ENCODE peak calls at places on chromosomes 4 and X, in nine cellular contexts. O is activated CD4-positive, alpha-beta T cell treated with anti-CD3 and anti-CD28 coated beads, Interleukin-2, amount 10 ng/mL, durations not matched to agents 7 days and 5 days; I is activated naive CD4-positive, alpha-beta T cell; K is NCI-H524; D is NCI-H748 treated with DMSO at 0.1 percent for 48 hours; Q is stromal cell of bone marrow; N is activated CD8-positive, alpha-beta memory T cell treated with anti-CD3 and anti-CD28 coated beads, Interleukin-2, amount 50 U/mL, for 4 hours; S is psoas muscle; B is GM04503. U is an unnamed sample.

GRCh38 chr4:173039617-173040176 is 128.9 kb upstream of the GALNT7 start:
- DNase-seq in B (no peak), O (no peak), Q (no peak), N (no peak), I (no peak), S (no peak), K (no peak), D (peak; percentile 42), U (no peak)

GRCh38 chr4:78651250-78651860 is 99.8 kb downstream of the ANXA3 start:
- DNase-seq in B (no peak), Q (no peak), K (no peak), O (no peak), I (no peak), N (no peak), D (no peak), S (no peak), U (no peak)

GRCh38 chr4:13399257-13399656 is 84.9 kb downstream of the RAB28 start:
- DNase-seq in S (no peak), Q (peak; percentile 8), N (no peak), D (no peak), K (no peak), I (no peak), B (peak; percentile 5), O (no peak), U (no peak)

GRCh38 chrX:130896026-130896425 is 7.0 kb downstream of the ENOX2 start:
- DNase-seq in O (no peak), K (no peak), B (no peak), I (no peak), S (no peak), N (no peak), Q (peak; percentile 18), D (no peak), U (no peak)

GRCh38 chr4:108433832-108434231 is 186.5 kb upstream of the RPL34 start:
- DNase-seq in B (no peak), I (no peak), Q (no peak), K (no peak), O (peak; percentile 77), S (no peak), N (peak; percentile 25), D (no peak), U (peak; percentile 7)

GRCh38 chr4:139823746-139824145 is 158.1 kb downstream of the MGST2 start:
- DNase-seq in K (no peak), S (no peak), Q (no peak), I (no peak), D (peak; percentile 47), N (no peak), B (no peak), O (no peak), U (no peak)

GRCh38 chr4:174069848-174070330 is 213.6 kb downstream of the FBXO8 start:
- DNase-seq in O (no peak), I (no peak), K (no peak), N (no peak), B (no peak), S (no peak), D (peak; percentile 92), Q (no peak), U (no peak)

GRCh38 chr4:20603671-20604313 is 96.5 kb upstream of the PACRGL start:
- DNase-seq in S (no peak), Q (peak; percentile 59), N (no peak), O (no peak), D (no peak), B (peak; percentile 27), K (no peak), I (no peak), U (peak; percentile 35)

GRCh38 chrX:41452972-41453371 is 5.8 kb downstream of the NYX start:
- DNase-seq in I (no peak), B (peak; percentile 29), O (no peak), N (no peak), K (no peak), S (no peak), Q (no peak), D (no peak), U (peak; percentile 46)

GRCh38 chr4:16897351-16897750 is 1.1 kb downstream of the LDB2 start:
- DNase-seq in I (no peak), K (no peak), S (no peak), Q (no peak), D (no peak), O (no peak), B (no peak), N (no peak), U (no peak)

GRCh38 chrX:53695901-53696300 is 9.4 kb upstream of the HUWE1 start:
- DNase-seq in B (no peak), Q (no peak), N (no peak), S (no peak), K (peak; percentile 22), O (no peak), D (no peak), I (no peak), U (no peak)

GRCh38 chr4:57080781-57081650 is 29.2 kb downstream of the IGFBP7 start:
- DNase-seq in N (no peak), B (peak; percentile 95), I (no peak), D (no peak), O (no peak), S (no peak), Q (peak; percentile 89), K (no peak), U (peak; percentile 97)

GRCh38 chr4:121227254-121227867 is 63.2 kb upstream of the TNIP3 start:
- DNase-seq in N (no peak), B (no peak), Q (no peak), K (no peak), D (no peak), O (no peak), S (no peak), I (no peak), U (no peak)

GRCh38 chrX:119734897-119735339 is 23.5 kb upstream of the SOWAHD start:
- DNase-seq in B (no peak), K (peak; percentile 65), S (peak; percentile 74), Q (no peak), D (peak; percentile 22), I (no peak), O (no peak), N (no peak), U (no peak)

GRCh38 chr4:103046416-103047290 is 27.1 kb upstream of the SLC9B1 start:
- DNase-seq in K (no peak), N (peak; percentile 25), D (no peak), O (peak; percentile 52), S (no peak), Q (peak; percentile 20), B (no peak), I (no peak), U (no peak)

GRCh38 chrX:93673869-93674271 is at the start of gene FAM133A:
- DNase-seq in N (no peak), B (peak; percentile 6), D (peak; percentile 39), I (no peak), K (peak; percentile 49), Q (peak; percentile 34), O (no peak), S (no peak), U (no peak)

GRCh38 chr4:17111959-17112659 is 213.7 kb upstream of the LDB2 start:
- DNase-seq in I (no peak), B (no peak), S (no peak), O (peak; percentile 22), D (no peak), Q (no peak), K (peak; percentile 32), N (no peak), U (no peak)

GRCh38 chrX:109732319-109732779 is 708 bp downstream of the ACSL4 start:
- DNase-seq in Q (no peak), K (no peak), O (peak; percentile 20), S (no peak), B (no peak), I (no peak), D (no peak), N (no peak), U (no peak)

GRCh38 chr4:2924765-2925301 is 38.4 kb downstream of the NOP14 start:
- DNase-seq in K (no peak), N (no peak), O (no peak), D (no peak), B (no peak), S (peak; percentile 27), I (no peak), Q (no peak), U (no peak)

GRCh38 chr4:130573742-130574141 is 1477.8 kb downstream of the C4orf33 start:
- DNase-seq in B (no peak), I (no peak), D (no peak), N (no peak), Q (no peak), S (no peak), K (no peak), O (no peak), U (no peak)

GRCh38 chrX:68652327-68652930 is 5.0 kb downstream of the STARD8 start:
- DNase-seq in S (peak; percentile 60), N (no peak), Q (no peak), B (no peak), O (no peak), D (no peak), K (no peak), I (no peak), U (no peak)

GRCh38 chr4:86845593-86845992 is 3.6 kb downstream of the SLC10A6 start:
- DNase-seq in S (no peak), I (no peak), K (no peak), N (no peak), O (no peak), Q (no peak), B (no peak), D (no peak), U (no peak)

GRCh38 chr4:148437439-148437838 is 4.8 kb downstream of the NR3C2 start:
- DNase-seq in K (no peak), D (no peak), N (no peak), B (no peak), O (no peak), Q (no peak), I (no peak), S (no peak), U (no peak)

GRCh38 chr4:87009095-87009648 is 74.4 kb downstream of the AFF1 start:
- DNase-seq in Q (no peak), O (no peak), K (no peak), D (no peak), S (no peak), I (no peak), B (no peak), N (no peak), U (no peak)

GRCh38 chr4:148327683-148328082 is 114.5 kb downstream of the NR3C2 start:
- DNase-seq in K (no peak), D (no peak), O (no peak), I (no peak), N (no peak), S (no peak), Q (no peak), B (no peak), U (no peak)

GRCh38 chr4:184815046-184815877 is 10.5 kb downstream of the ACSL1 start:
- DNase-seq in O (no peak), B (no peak), K (peak; percentile 40), I (no peak), N (no peak), Q (no peak), S (peak; percentile 86), D (no peak), U (no peak)

GRCh38 chrX:20620301-20620700 is 353.6 kb upstream of the RPS6KA3 start:
- DNase-seq in I (no peak), Q (peak; percentile 76), K (no peak), B (peak; percentile 57), N (no peak), D (no peak), S (no peak), O (no peak), U (no peak)

GRCh38 chr4:161303551-161303950 is 860.2 kb downstream of the FSTL5 start:
- DNase-seq in S (no peak), K (no peak), Q (no peak), I (no peak), B (no peak), O (no peak), N (no peak), D (no peak), U (no peak)

GRCh38 chr4:165692082-165692481 is 181.0 kb upstream of the TLL1 start:
- DNase-seq in D (no peak), N (no peak), B (no peak), Q (no peak), S (no peak), I (no peak), K (no peak), O (no peak), U (no peak)

GRCh38 chr4:120056249-120056648 is 10.4 kb downstream of the MAD2L1 start:
- DNase-seq in D (no peak), K (no peak), I (no peak), B (peak; percentile 13), O (no peak), Q (no peak), S (no peak), N (no peak), U (no peak)

GRCh38 chr4:168527560-168527959 is 30.7 kb downstream of the PALLD start:
- DNase-seq in K (no peak), Q (no peak), O (no peak), S (no peak), D (no peak), B (no peak), I (no peak), N (no peak), U (no peak)